ENCODE peak calls at places on chromosomes 13 and 19, in eight cellular contexts. V is effector CD4-positive, alpha-beta T cell; P is AG08396; H is effector memory CD4-positive, alpha-beta T cell; E is mesendoderm; M is activated naive CD4-positive, alpha-beta T cell treated with anti-CD3 and anti-CD28 coated beads for 36 hours; F is CD8-positive, alpha-beta memory T cell; O is stimulated activated CD4-positive, alpha-beta T cell treated with anti-CD3 and anti-CD28 coated beads, Interleukin-4, amount 100 ng/mL, for 48 hours. J is an unnamed sample.

GRCh38 chr19:54462072-54462712 is 1.4 kb downstream of the LENG9 start:
- DNase-seq in E (no peak), O (no peak), V (no peak), F (no peak), M (no peak), H (no peak), P (no peak), J (no peak)

GRCh38 chr19:55082023-55082851 is 6.6 kb downstream of the EPS8L1 start:
- DNase-seq in V (no peak), P (peak), H (peak), O (peak), E (peak), F (peak), M (peak), J (peak)

GRCh38 chr13:77492982-77493381 is 42.5 kb upstream of the SCEL start:
- DNase-seq in H (no peak), M (peak), F (no peak), O (no peak), E (peak), V (no peak), P (no peak), J (no peak)

GRCh38 chr19:7985481-7985911 is 19.9 kb downstream of the ELAVL1 start:
- DNase-seq in V (no peak), H (no peak), M (no peak), P (no peak), F (no peak), E (no peak), O (no peak), J (no peak)

GRCh38 chr19:6271251-6271650 is 8.5 kb downstream of the MLLT1 start:
- DNase-seq in P (peak), F (no peak), E (peak), H (no peak), V (no peak), M (no peak), O (no peak), J (no peak)

GRCh38 chr19:17775245-17775927 is 19.6 kb upstream of the B3GNT3 start:
- DNase-seq in V (no peak), P (peak), H (no peak), O (peak), E (peak), M (peak), F (no peak), J (no peak)

GRCh38 chr13:35866801-35867200 is 264.4 kb downstream of the DCLK1 start:
- DNase-seq in O (no peak), P (no peak), M (no peak), E (no peak), V (no peak), H (no peak), F (no peak), J (no peak)

GRCh38 chr13:41061914-41062837 is 867 bp downstream of the WBP4 start:
- DNase-seq in H (no peak), F (no peak), O (no peak), E (no peak), P (peak), V (no peak), M (no peak), J (no peak)

GRCh38 chr13:92591117-92591516 is 635.5 kb upstream of the GPC6 start:
- DNase-seq in H (no peak), E (no peak), V (no peak), F (no peak), P (no peak), O (no peak), M (no peak), J (no peak)

GRCh38 chr13:22589880-22590279 is 590.9 kb upstream of the SGCG start:
- DNase-seq in E (peak), O (no peak), F (no peak), H (no peak), P (no peak), M (no peak), V (no peak), J (no peak)

GRCh38 chr19:47036233-47036651 is 12.2 kb downstream of the TMEM160 start:
- DNase-seq in E (no peak), P (no peak), H (no peak), O (no peak), V (no peak), M (peak), F (no peak), J (no peak)

GRCh38 chr13:27026396-27026795 is 145.2 kb downstream of the USP12 start:
- DNase-seq in V (no peak), O (no peak), M (no peak), P (no peak), F (no peak), E (no peak), H (no peak), J (no peak)

GRCh38 chr13:106710267-106710666 is 142.3 kb upstream of the ARGLU1 start:
- DNase-seq in E (no peak), P (no peak), O (no peak), F (no peak), H (no peak), M (no peak), V (no peak), J (no peak)

GRCh38 chr13:93174260-93174659 is 52.3 kb upstream of the GPC6 start:
- DNase-seq in P (no peak), H (no peak), F (no peak), O (no peak), E (no peak), V (no peak), M (no peak), J (no peak)

GRCh38 chr13:39364797-39365468 is 238.1 kb downstream of the LHFPL6 start:
- DNase-seq in O (no peak), F (no peak), H (no peak), P (peak), E (peak), M (no peak), V (no peak), J (no peak)

GRCh38 chr19:45448887-45449299 is 18.9 kb upstream of the FOSB start:
- DNase-seq in E (no peak), O (no peak), V (no peak), F (no peak), H (peak), P (no peak), M (no peak), J (no peak)

GRCh38 chr13:46057251-46058015 is 4.9 kb upstream of the ZC3H13 start:
- DNase-seq in F (no peak), O (no peak), P (no peak), M (no peak), V (no peak), H (no peak), E (peak), J (no peak)

GRCh38 chr19:51944798-51945552 is 17.7 kb downstream of the ZNF613 start:
- DNase-seq in V (no peak), P (no peak), M (no peak), O (no peak), H (no peak), E (peak), F (no peak), J (no peak)

GRCh38 chr13:32940601-32941000 is 75.6 kb upstream of the KL start:
- DNase-seq in O (no peak), P (peak), F (no peak), H (no peak), E (no peak), V (no peak), M (no peak), J (no peak)

GRCh38 chr19:41882568-41883462 is at the start of gene ARHGEF1:
- DNase-seq in V (peak), O (peak), H (peak), M (peak), F (peak), E (no peak), P (peak), J (peak)

GRCh38 chr13:19597523-19597922 is 35.9 kb upstream of the MPHOSPH8 start:
- DNase-seq in O (no peak), P (peak), M (no peak), E (no peak), H (no peak), V (no peak), F (no peak), J (no peak)

GRCh38 chr13:97252735-97253134 is 30.6 kb downstream of the MBNL2 start:
- DNase-seq in F (no peak), M (no peak), P (no peak), H (no peak), O (no peak), E (no peak), V (no peak), J (no peak)

GRCh38 chr19:1237027-1237659 is 662 bp downstream of the CBARP start:
- DNase-seq in O (no peak), H (no peak), M (no peak), E (no peak), V (no peak), F (no peak), P (peak), J (no peak)